ENCODE peak calls at places on chromosomes 3 and 15, in seven cellular contexts. M, A, P, O, K, S and R are unnamed samples.

GRCh38 chr15:80636675-80637074 is 58.4 kb upstream of the ABHD17C start:
- DNase-seq in A (no peak), P (no peak), O (peak; percentile 41), K (peak; percentile 55), S (no peak), M (no peak), R (no peak)

GRCh38 chr3:51378075-51378474 is 7.0 kb upstream of the MANF start:
- DNase-seq in A (no peak), O (no peak), S (no peak), K (no peak), M (no peak), P (no peak), R (no peak)

GRCh38 chr3:4582634-4583033 is 89.5 kb downstream of the ITPR1 start:
- DNase-seq in K (no peak), M (no peak), A (no peak), S (no peak), P (no peak), O (no peak), R (no peak)

GRCh38 chr3:42180901-42181300 is 85.1 kb downstream of the CCK start:
- DNase-seq in S (no peak), A (no peak), K (no peak), M (no peak), O (no peak), P (no peak), R (no peak)

GRCh38 chr3:7610634-7611033 is 749.7 kb downstream of the GRM7 start:
- DNase-seq in A (no peak), O (no peak), M (no peak), S (no peak), P (no peak), K (no peak), R (no peak)

GRCh38 chr3:21447471-21448205 is 303.4 kb downstream of the ZNF385D start:
- DNase-seq in A (peak; percentile 82), O (no peak), M (no peak), P (no peak), K (no peak), S (no peak), R (no peak)

GRCh38 chr3:72345237-72345878 is 502.9 kb downstream of the SHQ1 start:
- DNase-seq in O (no peak), S (no peak), M (no peak), K (no peak), A (peak; percentile 72), P (no peak), R (no peak)

GRCh38 chr3:136690611-136691010 is 61.6 kb downstream of the STAG1 start:
- DNase-seq in P (no peak), A (no peak), S (no peak), O (no peak), K (no peak), M (no peak), R (no peak)

GRCh38 chr15:40263036-40263754 is 19.7 kb downstream of the ANKRD63 start:
- DNase-seq in O (no peak), M (no peak), P (no peak), K (no peak), S (no peak), A (peak; percentile 50), R (no peak)

GRCh38 chr15:78298983-78299301 is 467 bp downstream of the SKIC8 start:
- DNase-seq in M (no peak), P (no peak), O (no peak), K (no peak), A (peak; percentile 24), S (no peak), R (no peak)

GRCh38 chr15:50764331-50765201 is 940 bp downstream of the SPPL2A start:
- DNase-seq in K (no peak), M (no peak), S (no peak), P (no peak), O (no peak), A (no peak), R (no peak)

GRCh38 chr15:70528270-70528706 is 235.1 kb downstream of the UACA start:
- DNase-seq in A (no peak), S (no peak), P (peak; percentile 77), K (no peak), M (no peak), O (no peak), R (peak; percentile 23)

GRCh38 chr3:15629860-15630597 is 28.5 kb downstream of the BTD start:
- DNase-seq in M (peak; percentile 81), K (peak; percentile 74), O (no peak), S (peak; percentile 34), P (peak; percentile 66), A (peak; percentile 85), R (peak; percentile 70)

GRCh38 chr3:16448691-16449090 is 64.8 kb downstream of the RFTN1 start:
- DNase-seq in M (peak; percentile 59), K (peak; percentile 26), O (peak; percentile 77), S (no peak), P (no peak), A (peak; percentile 96), R (peak; percentile 74)

GRCh38 chr3:148866261-148866660 is 1.2 kb downstream of the CPA3 start:
- DNase-seq in M (peak; percentile 71), S (no peak), A (peak; percentile 70), O (no peak), K (no peak), P (no peak), R (no peak)

GRCh38 chr3:15465876-15466585 is 38.6 kb downstream of the EAF1 start:
- DNase-seq in K (no peak), P (no peak), A (no peak), S (no peak), M (no peak), O (no peak), R (no peak)

GRCh38 chr3:49406571-49407565 is 4.9 kb downstream of the RHOA start:
- DNase-seq in M (no peak), S (no peak), A (no peak), O (no peak), K (no peak), P (no peak), R (no peak)

GRCh38 chr3:126358038-126358815 is 1.0 kb upstream of the KLF15 start:
- DNase-seq in M (no peak), O (no peak), P (no peak), S (no peak), A (no peak), K (peak; percentile 51), R (no peak)

GRCh38 chr3:71688121-71688520 is 37.1 kb downstream of the EIF4E3 start:
- DNase-seq in A (no peak), K (no peak), P (no peak), O (no peak), M (no peak), S (no peak), R (no peak)

GRCh38 chr3:179852117-179852886 is 184.4 kb downstream of the PEX5L start:
- DNase-seq in A (peak; percentile 71), K (peak; percentile 19), S (no peak), M (no peak), O (no peak), P (no peak), R (peak; percentile 81)

GRCh38 chr15:39747326-39747725 is 35.3 kb downstream of the FSIP1 start:
- DNase-seq in M (no peak), O (no peak), K (no peak), S (no peak), A (peak; percentile 43), P (no peak), R (peak; percentile 60)

GRCh38 chr3:36486009-36486408 is 105.7 kb downstream of the STAC start:
- DNase-seq in O (no peak), M (no peak), K (no peak), S (no peak), A (no peak), P (no peak), R (no peak)

GRCh38 chr3:39712413-39713048 is 96.9 kb upstream of the MYRIP start:
- DNase-seq in A (no peak), S (no peak), K (no peak), O (no peak), P (no peak), M (no peak), R (no peak)

GRCh38 chr3:138188013-138188352 is 882 bp downstream of the ARMC8 start:
- DNase-seq in A (peak; percentile 48), P (no peak), O (no peak), K (no peak), S (no peak), M (peak; percentile 33), R (peak; percentile 38)

GRCh38 chr3:178043084-178043483 is 493.2 kb upstream of the KCNMB2 start:
- DNase-seq in A (no peak), O (no peak), K (no peak), S (no peak), M (no peak), P (no peak), R (no peak)

GRCh38 chr3:128488636-128488994 is 4.4 kb downstream of the GATA2 start:
- DNase-seq in A (peak; percentile 28), P (no peak), S (no peak), M (no peak), O (no peak), K (no peak), R (no peak)

GRCh38 chr3:154089416-154090115 is 31.6 kb upstream of the ARHGEF26 start:
- DNase-seq in A (no peak), K (no peak), O (no peak), M (no peak), S (no peak), P (no peak), R (no peak)

GRCh38 chr15:71501344-71502128 is 308.8 kb upstream of the NR2E3 start:
- DNase-seq in M (no peak), S (no peak), P (no peak), K (no peak), A (no peak), O (no peak), R (no peak)

GRCh38 chr3:134886991-134887390 is 91.9 kb downstream of the EPHB1 start:
- DNase-seq in K (no peak), M (no peak), O (no peak), A (no peak), P (no peak), S (no peak), R (no peak)

GRCh38 chr3:10299175-10299574 is 6.4 kb upstream of the GHRL start:
- DNase-seq in K (no peak), M (no peak), O (no peak), A (no peak), S (no peak), P (no peak), R (no peak)

GRCh38 chr3:160141485-160142185 is 83.6 kb upstream of the C3orf80 start:
- DNase-seq in A (peak; percentile 21), P (no peak), K (no peak), S (no peak), M (no peak), O (no peak), R (no peak)

GRCh38 chr3:129602730-129603560 is 3.5 kb downstream of the PLXND1 start:
- DNase-seq in A (peak; percentile 88), K (peak; percentile 66), S (no peak), O (peak; percentile 82), P (no peak), M (peak; percentile 89), R (peak; percentile 63)

GRCh38 chr3:126365351-126366274 is 8.4 kb upstream of the KLF15 start:
- DNase-seq in O (no peak), K (no peak), M (no peak), A (no peak), S (no peak), P (no peak), R (no peak)

GRCh38 chr3:9380014-9380413 is 17.2 kb downstream of the THUMPD3 start:
- DNase-seq in P (no peak), O (no peak), S (no peak), A (no peak), M (no peak), K (no peak), R (no peak)

GRCh38 chr3:165195226-165195625 is 958 bp downstream of the SLITRK3 start:
- DNase-seq in O (no peak), K (no peak), M (no peak), A (no peak), S (peak; percentile 2), P (no peak), R (no peak)

GRCh38 chr3:107846282-107846852 is 244.5 kb downstream of the CD47 start:
- DNase-seq in M (peak; percentile 66), P (no peak), K (peak; percentile 76), O (peak; percentile 81), S (peak; percentile 77), A (peak; percentile 52), R (peak; percentile 41)

GRCh38 chr3:58102976-58103447 is 94.8 kb downstream of the FLNB start:
- DNase-seq in S (no peak), P (no peak), K (no peak), A (no peak), M (no peak), O (no peak), R (no peak)

GRCh38 chr3:61352300-61352699 is 101.0 kb upstream of the FHIT start:
- DNase-seq in M (no peak), A (no peak), O (no peak), P (no peak), K (no peak), S (no peak), R (no peak)